ENCODE peak calls at places on chromosomes 2 and 18, in four cellular contexts. Q, D, M and W are unnamed samples.

GRCh38 chr2:172427990-172428840 is 829 bp downstream of the ITGA6 start:
- DNase-seq in D (peak; percentile 73), Q (peak; percentile 79), M (peak; percentile 31), W (peak; percentile 82)

GRCh38 chr2:190600293-190601103 is 48.4 kb upstream of the NAB1 start:
- DNase-seq in M (no peak), Q (no peak), D (no peak), W (no peak)

GRCh38 chr18:8706545-8706980 is 1.2 kb downstream of the MTCL1 start:
- DNase-seq in M (no peak), Q (no peak), D (no peak), W (peak; percentile 64)

GRCh38 chr2:67215214-67215613 is 181.9 kb upstream of the ETAA1 start:
- DNase-seq in M (peak; percentile 28), Q (peak; percentile 26), D (peak; percentile 52), W (peak; percentile 77)

GRCh38 chr2:33782395-33783239 is 183.5 kb upstream of the FAM98A start:
- DNase-seq in Q (no peak), M (no peak), D (no peak), W (no peak)

GRCh38 chr2:170660406-170660805 is 54.7 kb upstream of the SP5 start:
- DNase-seq in D (peak; percentile 32), M (no peak), Q (no peak), W (no peak)

GRCh38 chr18:42931501-42931900 is 184.0 kb downstream of the RIT2 start:
- DNase-seq in Q (no peak), D (no peak), M (no peak), W (no peak)

GRCh38 chr2:39203382-39203781 is 40.4 kb downstream of the CDKL4 start:
- DNase-seq in D (no peak), Q (no peak), M (no peak), W (no peak)

GRCh38 chr2:64063924-64064331 is 44.7 kb upstream of the VPS54 start:
- DNase-seq in Q (no peak), M (no peak), D (no peak), W (no peak)

GRCh38 chr2:180621366-180621765 is 359.0 kb upstream of the UBE2E3 start:
- DNase-seq in D (no peak), M (no peak), Q (no peak), W (no peak)

GRCh38 chr2:118102433-118103082 is 14.3 kb downstream of the INSIG2 start:
- DNase-seq in D (no peak), Q (no peak), M (no peak), W (no peak)

GRCh38 chr2:199223791-199224190 is 233.9 kb downstream of the SATB2 start:
- DNase-seq in D (no peak), M (no peak), Q (no peak), W (no peak)

GRCh38 chr2:240389302-240389805 is 46.1 kb upstream of the GPC1 start:
- DNase-seq in M (no peak), D (no peak), Q (no peak), W (peak; percentile 47)

GRCh38 chr2:48531141-48531648 is 1.2 kb downstream of the STON1 start:
- DNase-seq in D (no peak), M (peak; percentile 68), Q (no peak), W (no peak)

GRCh38 chr2:180979086-180979934 is 1.1 kb upstream of the UBE2E3 start:
- DNase-seq in D (no peak), Q (no peak), M (peak; percentile 14), W (no peak)

GRCh38 chr2:21860913-21861312 is 737.1 kb downstream of the TDRD15 start:
- DNase-seq in D (no peak), M (no peak), Q (no peak), W (no peak)

GRCh38 chr18:6734746-6735430 is 5.4 kb downstream of the ARHGAP28 start:
- DNase-seq in M (no peak), D (no peak), Q (no peak), W (no peak)

GRCh38 chr2:48233005-48233404 is 296.9 kb upstream of the STON1 start:
- DNase-seq in D (no peak), Q (no peak), M (no peak), W (no peak)

GRCh38 chr2:126655500-126656310 is at the start of gene GYPC:
- DNase-seq in M (peak; percentile 74), Q (peak; percentile 55), D (peak; percentile 47), W (peak; percentile 80)

GRCh38 chr18:46859855-46860254 is 57.5 kb downstream of the PIAS2 start:
- DNase-seq in D (no peak), Q (no peak), M (no peak), W (no peak)

GRCh38 chr2:218125095-218125494 is 733 bp upstream of the CXCR2 start:
- DNase-seq in D (no peak), Q (no peak), M (no peak), W (no peak)

GRCh38 chr2:129744649-129745048 is 234.8 kb upstream of the RAB6C start:
- DNase-seq in M (no peak), Q (no peak), D (peak; percentile 37), W (no peak)

GRCh38 chr2:24577481-24577880 is 86.4 kb downstream of the NCOA1 start:
- DNase-seq in Q (no peak), D (no peak), M (no peak), W (no peak)

GRCh38 chr2:206693399-206694137 is 24.6 kb downstream of the DYTN start:
- DNase-seq in Q (no peak), M (peak; percentile 21), D (no peak), W (no peak)

GRCh38 chr18:22883189-22883588 is 49.9 kb upstream of the RBBP8 start:
- DNase-seq in D (no peak), Q (no peak), M (no peak), W (no peak)

GRCh38 chr2:41735446-41735845 is 312.4 kb upstream of the PKDCC start:
- DNase-seq in D (no peak), M (no peak), Q (no peak), W (no peak)

GRCh38 chr18:3340682-3341097 is 78.8 kb downstream of the MYL12B start:
- DNase-seq in D (no peak), M (no peak), Q (no peak), W (no peak)

GRCh38 chr2:133489146-133489545 is 79.1 kb downstream of the NCKAP5 start:
- DNase-seq in M (no peak), Q (no peak), D (no peak), W (no peak)

GRCh38 chr2:96345403-96345802 is 9.8 kb downstream of the NCAPH start:
- DNase-seq in D (no peak), M (no peak), Q (no peak), W (no peak)

GRCh38 chr18:49008716-49009115 is 58.0 kb upstream of the SMAD7 start:
- DNase-seq in M (no peak), Q (no peak), D (no peak), W (no peak)
- H3K4me1 ChIP-seq in M (no peaks in the 10 kb centered on the region), Q (no peaks in the 10 kb centered on the region), D (no peaks in the 10 kb centered on the region), W (no peaks in the 10 kb centered on the region)

GRCh38 chr2:88450925-88451575 is 1.4 kb downstream of the FOXI3 start:
- DNase-seq in D (no peak), Q (no peak), M (no peak), W (peak; percentile 15)
- H3K4me3 ChIP-seq in D (no peak overlapping the region), Q (no peak overlapping the region), M (no peak overlapping the region), W (no peak overlapping the region)

GRCh38 chr2:131572175-131572574 is 44.5 kb downstream of the CCDC74A start:
- DNase-seq in Q (no peak), M (no peak), D (no peak), W (no peak)

GRCh38 chr2:131580187-131580586 is 52.5 kb downstream of the CCDC74A start:
- DNase-seq in Q (no peak), D (no peak), M (no peak), W (no peak)

GRCh38 chr2:131577812-131578211 is 50.1 kb downstream of the CCDC74A start:
- DNase-seq in Q (no peak), M (no peak), D (no peak), W (no peak)
- H3K4me1 ChIP-seq in Q (no peaks in the 10 kb centered on the region), M (no peaks in the 10 kb centered on the region), D (no peaks in the 10 kb centered on the region), W (no peaks in the 10 kb centered on the region)

GRCh38 chr2:35355056-35355455 is 1000.5 kb upstream of the CRIM1 start:
- DNase-seq in D (no peak), M (no peak), Q (no peak), W (no peak)
- H3K4me3 ChIP-seq in D (no peak overlapping the region), M (no peak overlapping the region), Q (no peak overlapping the region), W (no peak overlapping the region)

GRCh38 chr2:42957109-42958035 is 165.0 kb upstream of the HAAO start:
- DNase-seq in D (no peak), Q (no peak), M (no peak), W (no peak)
- H3K4me1 ChIP-seq in D (peaks cover 50% of the 10 kb centered on the region), Q (peaks cover 18% of the 10 kb centered on the region), M (peaks cover 38% of the 10 kb centered on the region), W (peaks cover 51% of the 10 kb centered on the region)

DNA sequence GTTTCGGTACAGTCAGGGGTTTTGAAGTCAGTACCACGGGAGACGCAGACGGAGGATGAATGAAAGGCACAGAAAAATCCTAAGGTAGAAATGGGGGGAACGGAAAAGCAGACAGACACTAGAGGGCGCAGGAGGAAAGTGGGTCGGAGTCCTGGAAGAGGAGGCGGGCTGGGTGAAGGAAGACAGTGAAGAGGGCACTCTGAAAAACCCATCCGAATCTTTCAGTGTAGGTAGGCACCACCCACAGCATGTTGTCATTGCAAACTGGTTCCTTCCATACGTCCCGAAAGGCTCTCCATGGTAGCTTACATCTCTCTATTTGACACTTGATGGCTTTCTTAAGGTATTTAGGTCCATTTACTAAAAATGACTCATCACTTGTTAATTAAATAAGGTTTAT is 18.5 kb upstream of the ZNF236 start:
- DNase-seq in M (peak; percentile 61), D (peak; percentile 67), Q (peak; percentile 74), W (no peak)
- H3K4me3 ChIP-seq in M (no peak overlapping the region), D (no peak overlapping the region), Q (no peak overlapping the region), W (no peak overlapping the region)